ENCODE peak calls at places on chromosomes 2 and 18, in five cellular contexts. Q is Karpas-422, D is tibial artery, P is immature natural killer cell, Z is nephron progenitor cell. G is an unnamed sample.

GRCh38 chr2:218981390-218982311 is 3.3 kb downstream of the FEV start:
- DNase-seq in D (no peak), P (no peak), Z (peak; percentile 61), Q (peak; percentile 57), G (peak; percentile 44)

GRCh38 chr2:79935771-79936657 is 368.5 kb downstream of the LRRTM1 start:
- DNase-seq in Q (peak; percentile 81), D (no peak), Z (peak; percentile 47), P (no peak), G (peak; percentile 72)

GRCh38 chr2:232869138-232870001 is 694 bp upstream of the SNORC start:
- DNase-seq in Z (no peak), P (no peak), D (peak; percentile 31), Q (no peak), G (no peak)

GRCh38 chr18:7921938-7922587 is 354.9 kb downstream of the PTPRM start:
- DNase-seq in P (no peak), Z (no peak), D (no peak), Q (no peak), G (no peak)

GRCh38 chr18:8389391-8390340 is 219.6 kb upstream of the RAB12 start:
- DNase-seq in Q (peak; percentile 88), Z (peak; percentile 79), D (peak; percentile 72), P (no peak), G (peak; percentile 63)

GRCh38 chr18:8824846-8825245 is 119.5 kb downstream of the MTCL1 start:
- DNase-seq in D (no peak), P (no peak), Z (no peak), Q (no peak), G (no peak)

GRCh38 chr18:56593906-56594305 is 44.5 kb downstream of the TXNL1 start:
- DNase-seq in Q (no peak), Z (no peak), D (no peak), P (no peak), G (no peak)

GRCh38 chr2:38037757-38038615 is 38.0 kb downstream of the CYP1B1 start:
- DNase-seq in Z (peak; percentile 35), D (no peak), P (no peak), Q (peak; percentile 46), G (peak; percentile 69)

GRCh38 chr18:8264861-8265411 is 344.3 kb upstream of the RAB12 start:
- DNase-seq in P (no peak), D (no peak), Z (peak; percentile 7), Q (no peak), G (no peak)

G was measured in NB4.